ENCODE peak calls at places on chromosomes 6 and 20, in eight cellular contexts. P, C, G, O, W, J, Z and D are unnamed samples.

GRCh38 chr20:48069626-48070025 is 284.3 kb upstream of the SULF2 start:
- DNase-seq in Z (no peak), C (no peak), J (no peak), O (no peak), P (no peak), W (no peak), G (no peak), D (no peak)

GRCh38 chr6:13767121-13767794 is 47.1 kb downstream of the MCUR1 start:
- DNase-seq in G (peak; percentile 60), O (no peak), W (no peak), C (no peak), Z (peak; percentile 51), J (peak; percentile 21), P (peak; percentile 64), D (no peak)

GRCh38 chr6:160071805-160072687 is 49.6 kb upstream of the SLC22A1 start:
- DNase-seq in O (no peak), Z (peak; percentile 23), C (no peak), G (no peak), P (peak; percentile 26), W (no peak), J (no peak), D (peak; percentile 10)

GRCh38 chr20:43726333-43726732 is 469 bp downstream of the GTSF1L start:
- DNase-seq in W (no peak), Z (no peak), O (no peak), G (no peak), P (no peak), J (no peak), C (no peak), D (no peak)

GRCh38 chr6:144033816-144034540 is 25.9 kb upstream of the PLAGL1 start:
- DNase-seq in J (peak; percentile 12), O (no peak), G (peak; percentile 90), C (no peak), P (peak; percentile 94), W (no peak), Z (peak; percentile 26), D (peak; percentile 45)

GRCh38 chr6:21780601-21781000 is 187.1 kb downstream of the SOX4 start:
- DNase-seq in G (no peak), P (no peak), J (no peak), O (no peak), C (no peak), Z (peak; percentile 64), W (no peak), D (no peak)

GRCh38 chr20:61251529-61252393 is at the start of gene CDH4:
- DNase-seq in O (no peak), Z (peak; percentile 21), W (no peak), G (no peak), J (peak; percentile 57), P (peak; percentile 55), C (peak; percentile 41), D (peak; percentile 63)

GRCh38 chr6:39785281-39785680 is 6.9 kb upstream of the DAAM2 start:
- DNase-seq in J (no peak), C (no peak), P (no peak), O (no peak), W (no peak), G (no peak), Z (no peak), D (no peak)

GRCh38 chr6:158313989-158314388 is 1.7 kb downstream of the TULP4 start:
- DNase-seq in Z (no peak), O (no peak), G (no peak), J (no peak), P (no peak), W (no peak), C (no peak), D (no peak)

GRCh38 chr6:73341335-73341734 is 12.7 kb downstream of the DPPA5 start:
- DNase-seq in Z (no peak), C (no peak), J (no peak), P (no peak), W (no peak), O (no peak), G (no peak), D (no peak)

GRCh38 chr6:73343164-73343563 is 10.9 kb downstream of the DPPA5 start:
- DNase-seq in Z (no peak), O (no peak), P (no peak), C (no peak), J (no peak), G (no peak), W (no peak), D (no peak)

GRCh38 chr6:73340048-73340447 is 14.0 kb downstream of the DPPA5 start:
- DNase-seq in C (no peak), W (no peak), P (peak; percentile 41), J (no peak), Z (peak; percentile 8), O (no peak), G (no peak), D (peak; percentile 66)

GRCh38 chr6:73339340-73339739 is 14.7 kb downstream of the DPPA5 start:
- DNase-seq in Z (no peak), P (no peak), W (no peak), C (no peak), G (no peak), J (no peak), O (no peak), D (no peak)

DNA sequence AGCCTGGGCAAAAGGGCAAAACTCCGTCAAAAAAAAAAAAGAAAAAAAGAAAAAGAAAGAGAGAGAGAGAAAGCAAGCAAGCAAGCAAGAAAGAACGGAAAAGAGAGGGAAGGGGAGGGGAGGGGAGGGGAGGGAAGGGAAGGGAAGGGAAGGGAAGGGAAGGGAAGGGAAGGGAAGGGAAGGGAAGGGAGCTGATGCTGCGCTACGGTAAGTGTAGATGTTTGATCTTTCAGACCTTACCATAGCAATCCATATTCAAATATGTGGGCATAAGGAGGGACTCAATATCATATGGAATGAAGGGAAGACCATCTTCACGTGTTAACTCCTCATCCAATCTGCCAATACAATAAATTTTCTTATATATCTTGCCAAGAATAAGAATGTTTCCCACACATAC is 11.9 kb downstream of the DPPA5 start:
- DNase-seq in P (no peak), W (no peak), O (no peak), Z (no peak), G (no peak), C (no peak), J (no peak), D (no peak)
- TF ChIP-seq CTCF in P (no peak), W (no peak), O (no peak), Z (no peak), G (no peak), C (no peak), J (no peak), D (no peak)

GRCh38 chr6:111871207-111871606 is 2.0 kb downstream of the FYN start:
- DNase-seq in G (no peak), J (no peak), O (no peak), C (no peak), P (peak; percentile 11), W (no peak), Z (peak; percentile 20), D (no peak)
- H3K4me3 ChIP-seq in G (peak overlapping the region; percentile 69), J (peak overlapping the region; percentile 72), O (no peak overlapping the region), C (no peak overlapping the region), P (peak overlapping the region; percentile 87), W (peak overlapping the region; percentile 83), Z (peak overlapping the region; percentile 75), D (peak overlapping the region; percentile 65)

GRCh38 chr20:57682184-57683038 is 27.4 kb downstream of the PMEPA1 start:
- DNase-seq in W (no peak), Z (no peak), C (no peak), O (no peak), J (no peak), G (no peak), P (peak; percentile 14), D (no peak)

GRCh38 chr20:57679113-57679512 is 30.7 kb downstream of the PMEPA1 start:
- DNase-seq in O (no peak), P (no peak), J (no peak), G (no peak), C (no peak), Z (no peak), W (no peak), D (no peak)

GRCh38 chr20:57678340-57678739 is 31.5 kb downstream of the PMEPA1 start:
- DNase-seq in G (no peak), J (no peak), P (no peak), C (no peak), O (no peak), W (no peak), Z (no peak), D (no peak)

GRCh38 chr20:57680934-57681914 is 28.6 kb downstream of the PMEPA1 start:
- DNase-seq in G (no peak), J (no peak), C (no peak), P (no peak), O (no peak), Z (no peak), W (no peak), D (no peak)

DNA sequence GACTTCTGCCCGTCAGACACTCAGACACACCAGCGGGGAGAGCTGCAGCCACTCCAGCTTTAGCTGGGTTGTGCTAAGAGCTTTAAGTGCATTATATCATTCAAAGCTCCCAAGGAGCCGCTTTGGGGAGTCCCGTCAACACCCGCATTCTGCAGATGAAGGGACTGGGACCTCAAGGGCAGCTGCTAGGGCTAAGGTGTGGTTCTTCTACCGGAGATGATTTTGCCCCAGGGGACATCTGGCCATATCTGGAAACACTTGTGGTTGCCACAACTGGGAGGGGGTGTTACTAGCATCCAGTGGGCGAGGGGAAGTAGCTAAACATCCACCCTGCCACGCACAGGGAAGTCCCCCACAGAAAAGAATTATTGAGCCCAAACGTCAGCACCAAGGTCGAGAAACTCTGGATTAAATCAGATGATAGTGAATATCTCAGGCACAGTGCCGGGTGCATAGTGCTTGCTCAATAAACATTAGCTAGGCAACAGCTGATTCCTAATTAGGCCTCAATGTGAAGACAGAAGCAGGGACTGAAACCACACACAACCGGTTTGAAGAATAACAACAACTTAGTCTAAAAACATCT is 29.6 kb downstream of the PMEPA1 start:
- DNase-seq in Z (peak; percentile 28), G (no peak), P (no peak), O (no peak), W (no peak), J (no peak), C (no peak), D (no peak)
- TF ChIP-seq CTCF in Z (no peak), G (no peak), P (no peak), O (no peak), W (no peak), J (no peak), C (no peak), D (no peak)

DNA sequence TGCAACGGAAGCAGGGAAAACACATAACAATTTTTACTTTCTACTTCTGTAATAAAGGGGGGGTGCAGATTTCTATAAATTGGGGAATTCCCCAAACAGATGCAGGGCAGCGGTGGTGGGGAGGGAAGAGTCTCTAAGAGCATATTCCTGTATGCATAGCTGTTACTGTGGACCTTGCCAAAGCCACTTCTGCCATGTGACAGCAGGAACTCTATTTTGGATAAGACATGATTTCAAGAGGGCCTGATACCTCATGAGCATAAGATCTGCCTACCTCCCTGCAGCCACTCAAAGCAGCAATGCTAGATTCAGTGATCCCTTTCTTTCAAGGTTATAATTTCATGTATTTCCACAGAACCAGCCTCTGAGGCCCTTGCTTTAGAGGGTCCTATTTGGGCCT is 86.2 kb upstream of the CNKSR3 start:
- DNase-seq in W (no peak), J (no peak), C (no peak), Z (no peak), G (no peak), O (no peak), P (no peak), D (no peak)
- H3K4me3 ChIP-seq in W (no peak overlapping the region), J (no peak overlapping the region), C (no peak overlapping the region), Z (no peak overlapping the region), G (no peak overlapping the region), O (no peak overlapping the region), P (no peak overlapping the region), D (no peak overlapping the region)